ENCODE peak calls at places on chromosomes 16 and 17, in five cellular contexts. S, T, R, U and E are unnamed samples.

GRCh38 chr17:66432996-66433556 is 130.7 kb downstream of the PRKCA start:
- DNase-seq in S (peak), T (no peak), R (peak), U (peak), E (no peak)

GRCh38 chr17:47708312-47708863 is 14.4 kb downstream of the TBKBP1 start:
- DNase-seq in S (no peak), T (no peak), R (no peak), U (no peak), E (no peak)

GRCh38 chr16:74877706-74878105 is 103.1 kb upstream of the FA2H start:
- DNase-seq in S (no peak), T (no peak), R (no peak), U (no peak), E (no peak)

GRCh38 chr16:766820-767640 is 6.5 kb downstream of the MSLN start:
- DNase-seq in S (no peak), T (no peak), R (no peak), U (no peak), E (no peak)

GRCh38 chr17:1083451-1084187 is 86.7 kb downstream of the TIMM22 start:
- DNase-seq in S (no peak), T (no peak), R (peak), U (no peak), E (no peak)

GRCh38 chr16:76639685-76640289 is 362.6 kb downstream of the CNTNAP4 start:
- DNase-seq in S (peak), T (no peak), R (no peak), U (peak), E (no peak)

GRCh38 chr16:12661656-12662172 is 142.0 kb downstream of the CPPED1 start:
- DNase-seq in S (peak), T (no peak), R (peak), U (peak), E (no peak)

GRCh38 chr16:85935957-85936760 is 37.2 kb downstream of the IRF8 start:
- DNase-seq in S (no peak), T (no peak), R (no peak), U (peak), E (peak)

GRCh38 chr17:9252525-9252924 is 231.2 kb downstream of the NTN1 start:
- DNase-seq in S (no peak), T (no peak), R (no peak), U (no peak), E (no peak)

GRCh38 chr16:52603015-52603414 is 56.1 kb upstream of the TOX3 start:
- DNase-seq in S (no peak), T (no peak), R (no peak), U (no peak), E (no peak)

GRCh38 chr17:47225436-47225858 is 16.3 kb downstream of the MYL4 start:
- DNase-seq in S (peak), T (peak), R (peak), U (peak), E (no peak)

GRCh38 chr16:56339431-56340195 is 85.7 kb downstream of the AMFR start:
- DNase-seq in S (no peak), T (no peak), R (no peak), U (no peak), E (no peak)

DNA sequence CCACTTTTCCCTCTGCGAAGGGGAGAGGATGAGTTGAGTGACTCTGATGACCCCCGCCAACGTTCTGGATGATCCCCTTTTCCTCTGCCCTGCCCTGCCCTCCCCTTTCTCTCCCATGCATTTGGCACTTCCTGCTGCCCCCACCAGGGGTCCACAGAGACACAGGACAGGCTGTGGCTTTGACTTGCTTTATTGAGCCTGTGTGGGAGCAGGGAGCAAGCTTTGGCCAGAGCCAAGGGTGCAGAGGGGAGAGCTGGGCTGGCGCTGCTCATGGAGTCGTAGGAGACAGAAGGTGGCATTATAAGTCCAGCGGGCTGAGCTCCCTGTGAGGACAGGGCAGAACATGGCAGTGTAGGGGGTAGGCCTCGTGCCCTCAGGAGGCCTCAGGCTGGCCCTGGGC is 1.6 kb downstream of the PPY start:
- DNase-seq in S (peak), T (no peak), R (peak), U (peak), E (no peak)
- TF ChIP-seq CTCF in S (peak), T (no peak), R (peak), U (peak), E (no peak)

GRCh38 chr16:78060295-78060694 is 37.9 kb downstream of the CLEC3A start:
- DNase-seq in S (no peak), T (no peak), R (no peak), U (no peak), E (no peak)
- TF ChIP-seq CTCF in S (no peak), T (no peak), R (no peak), U (no peak), E (no peak)

GRCh38 chr17:17702821-17703607 is 21.8 kb downstream of the RAI1 start:
- DNase-seq in S (peak), T (no peak), R (no peak), U (no peak), E (no peak)
- TF ChIP-seq CTCF in S (peak), T (no peak), R (no peak), U (peak), E (no peak)

GRCh38 chr17:51585514-51586104 is 325.3 kb downstream of the UTP18 start:
- DNase-seq in S (no peak), T (no peak), R (no peak), U (no peak), E (peak)
- TF ChIP-seq CTCF in S (peak), T (peak), R (no peak), U (no peak), E (no peak)

GRCh38 chr17:17425005-17425404 is 51.8 kb upstream of the MED9 start:
- DNase-seq in S (no peak), T (no peak), R (no peak), U (no peak), E (no peak)

GRCh38 chr17:17426184-17426583 is 50.6 kb upstream of the MED9 start:
- DNase-seq in S (no peak), T (no peak), R (no peak), U (no peak), E (no peak)

GRCh38 chr17:17433260-17433659 is 43.5 kb upstream of the MED9 start:
- DNase-seq in S (peak), T (no peak), R (peak), U (peak), E (no peak)

GRCh38 chr17:17425591-17425990 is 51.2 kb upstream of the MED9 start:
- DNase-seq in S (peak), T (no peak), R (peak), U (peak), E (no peak)

DNA sequence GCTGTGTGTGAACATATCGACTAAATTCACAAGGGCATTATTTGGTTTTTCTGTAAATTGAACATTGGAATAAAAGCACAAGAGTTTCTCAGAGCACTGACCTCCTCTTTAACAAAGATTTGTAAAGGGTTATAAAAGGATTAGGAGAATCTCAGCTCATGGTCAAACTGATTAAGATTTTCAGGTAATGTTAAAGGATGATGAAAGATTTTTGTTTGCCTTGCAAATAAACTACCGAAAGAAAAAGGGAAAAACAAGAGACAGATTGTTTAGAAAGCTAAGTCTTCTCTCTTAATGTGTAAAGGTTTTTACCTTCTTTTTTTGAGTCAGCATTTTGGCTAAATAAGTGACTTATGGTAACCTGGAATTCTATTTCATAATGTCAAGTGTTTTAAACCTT is 47.6 kb upstream of the MED9 start:
- DNase-seq in S (no peak), T (no peak), R (no peak), U (no peak), E (no peak)
- TF ChIP-seq CTCF in S (no peak), T (no peak), R (no peak), U (no peak), E (no peak)